ENCODE peak calls at places on chromosomes 6 and 20, in six cellular contexts. C, T, D, M, A and Q are unnamed samples.

GRCh38 chr6:15329154-15329781 is 83.4 kb downstream of the JARID2 start:
- DNase-seq in T (no peak), M (no peak), A (no peak), D (no peak), C (peak; percentile 93), Q (no peak)

GRCh38 chr6:170436209-170436809 is 116.8 kb downstream of the PSMB1 start:
- DNase-seq in M (no peak), T (no peak), C (no peak), A (no peak), D (no peak), Q (no peak)

GRCh38 chr6:100078509-100078908 is 84.5 kb upstream of the MCHR2 start:
- DNase-seq in D (no peak), T (peak; percentile 82), M (no peak), C (no peak), A (peak; percentile 18), Q (peak; percentile 76)

GRCh38 chr6:30703821-30704220 is 13.0 kb upstream of the NRM start:
- DNase-seq in T (no peak), C (no peak), D (no peak), M (no peak), A (no peak), Q (no peak)

GRCh38 chr20:3203315-3204123 is 963 bp downstream of the DDRGK1 start:
- DNase-seq in A (peak; percentile 31), C (no peak), T (peak; percentile 54), M (no peak), D (no peak), Q (peak; percentile 50)

GRCh38 chr6:97203343-97203742 is 79.7 kb downstream of the MMS22L start:
- DNase-seq in C (no peak), M (no peak), A (no peak), T (peak; percentile 48), D (no peak), Q (no peak)

GRCh38 chr20:24989162-24989561 is 3.4 kb downstream of the APMAP start:
- DNase-seq in M (no peak), T (peak; percentile 17), C (no peak), A (peak; percentile 60), D (peak; percentile 18), Q (no peak)

GRCh38 chr6:29764422-29765196 is 41.4 kb downstream of the HLA-F start:
- DNase-seq in C (no peak), M (no peak), D (no peak), T (peak; percentile 30), A (no peak), Q (no peak)

GRCh38 chr6:16168858-16169257 is 40.0 kb downstream of the MYLIP start:
- DNase-seq in M (no peak), C (no peak), A (peak; percentile 71), T (peak; percentile 73), D (no peak), Q (peak; percentile 36)

GRCh38 chr20:33323236-33323635 is 40.2 kb downstream of the BPIFB1 start:
- DNase-seq in A (no peak), M (no peak), D (no peak), T (no peak), C (no peak), Q (no peak)

GRCh38 chr20:51516855-51517254 is 25.7 kb downstream of the NFATC2 start:
- DNase-seq in M (no peak), C (no peak), D (no peak), T (no peak), A (no peak), Q (no peak)

GRCh38 chr6:131733376-131734016 is 22.7 kb upstream of the CTAGE9 start:
- DNase-seq in T (no peak), D (no peak), A (peak; percentile 76), C (peak; percentile 44), M (no peak), Q (no peak)

GRCh38 chr6:40714143-40714542 is 127.0 kb upstream of the LRFN2 start:
- DNase-seq in M (no peak), A (no peak), D (no peak), T (no peak), C (no peak), Q (no peak)

GRCh38 chr6:105835373-105835772 is 250.8 kb upstream of the PRDM1 start:
- DNase-seq in A (no peak), C (no peak), D (no peak), T (peak; percentile 89), M (no peak), Q (peak; percentile 46)

GRCh38 chr6:156816505-156816904 is 39.3 kb downstream of the ARID1B start:
- DNase-seq in C (no peak), A (peak; percentile 45), D (no peak), T (peak; percentile 44), M (no peak), Q (no peak)

GRCh38 chr20:25018841-25019240 is 26.3 kb upstream of the APMAP start:
- DNase-seq in T (peak; percentile 19), A (no peak), M (no peak), D (no peak), C (no peak), Q (no peak)

GRCh38 chr6:25278557-25278913 is 639 bp upstream of the CARMIL1 start:
- DNase-seq in T (no peak), M (no peak), D (no peak), A (no peak), C (no peak), Q (no peak)

GRCh38 chr6:143060806-143061596 is at the start of gene AIG1:
- DNase-seq in C (no peak), A (peak; percentile 78), T (peak; percentile 87), M (peak; percentile 6), D (peak; percentile 77), Q (peak; percentile 71)

GRCh38 chr6:154179443-154179842 is 140.4 kb downstream of the OPRM1 start:
- DNase-seq in T (no peak), M (no peak), A (no peak), D (no peak), C (no peak), Q (no peak)

GRCh38 chr20:15700147-15700765 is 873.0 kb downstream of the KIF16B start:
- DNase-seq in D (no peak), M (no peak), A (peak; percentile 22), T (peak; percentile 47), C (no peak), Q (no peak)

GRCh38 chr6:101066481-101066880 is 185.4 kb upstream of the ASCC3 start:
- DNase-seq in M (no peak), T (no peak), D (no peak), C (no peak), A (no peak), Q (no peak)

GRCh38 chr6:109523478-109523877 is 40.5 kb upstream of the ZBTB24 start:
- DNase-seq in D (no peak), T (no peak), A (no peak), M (no peak), C (peak; percentile 67), Q (no peak)

GRCh38 chr6:15079288-15079817 is 166.5 kb upstream of the JARID2 start:
- DNase-seq in A (no peak), D (no peak), T (no peak), M (no peak), C (no peak), Q (no peak)

GRCh38 chr20:18276821-18277220 is 11.5 kb upstream of the ZNF133 start:
- DNase-seq in A (peak; percentile 80), C (no peak), D (peak; percentile 67), T (peak; percentile 94), M (no peak), Q (peak; percentile 84)

GRCh38 chr20:51966296-51966971 is 164.1 kb upstream of the SALL4 start:
- DNase-seq in C (no peak), A (peak; percentile 60), D (peak; percentile 48), T (peak; percentile 91), M (no peak), Q (peak; percentile 97)

GRCh38 chr6:107956586-107957164 is 1.3 kb downstream of the SEC63 start:
- DNase-seq in A (no peak), M (no peak), C (no peak), T (no peak), D (no peak), Q (peak; percentile 51)

GRCh38 chr20:60482201-60482600 is 524.0 kb downstream of the CDH26 start:
- DNase-seq in C (no peak), M (no peak), A (no peak), T (no peak), D (no peak), Q (no peak)